ENCODE peak calls at places on chromosomes 7 and 10, in eight cellular contexts. P, T, J, L, Z, R, I and E are unnamed samples.

GRCh38 chr7:351681-352480 is 61.9 kb downstream of the FOXL3 start:
- DNase-seq in P (no peak), T (no peak), J (no peak), L (no peak), Z (no peak), R (no peak), I (no peak), E (no peak)

GRCh38 chr7:44470080-44470479 is 20.4 kb downstream of the NUDCD3 start:
- DNase-seq in P (no peak), T (no peak), J (no peak), L (no peak), Z (no peak), R (no peak), I (peak; percentile 18), E (no peak)

GRCh38 chr7:99928994-99929729 is at the start of gene GJC3:
- DNase-seq in P (peak; percentile 84), T (peak; percentile 80), J (peak; percentile 53), L (peak; percentile 62), Z (no peak), R (no peak), I (peak; percentile 79), E (peak; percentile 71)

GRCh38 chr7:8229927-8230326 is 32.0 kb downstream of the ICA1 start:
- DNase-seq in P (no peak), T (no peak), J (no peak), L (no peak), Z (no peak), R (no peak), I (no peak), E (no peak)

GRCh38 chr10:16728266-16728665 is 89.0 kb downstream of the RSU1 start:
- DNase-seq in P (no peak), T (no peak), J (no peak), L (no peak), Z (no peak), R (no peak), I (no peak), E (no peak)

GRCh38 chr10:96468845-96469244 is 44.9 kb downstream of the TLL2 start:
- DNase-seq in P (no peak), T (no peak), J (no peak), L (no peak), Z (no peak), R (no peak), I (no peak), E (no peak)

GRCh38 chr10:29479081-29479917 is 155.5 kb downstream of the SVIL start:
- DNase-seq in P (no peak), T (no peak), J (no peak), L (no peak), Z (no peak), R (no peak), I (no peak), E (no peak)

GRCh38 chr10:74058071-74058470 is 60.2 kb downstream of the VCL start:
- DNase-seq in P (no peak), T (peak; percentile 48), J (no peak), L (no peak), Z (no peak), R (no peak), I (no peak), E (no peak)

GRCh38 chr10:105875050-105875449 is 1234.0 kb downstream of the SORCS3 start:
- DNase-seq in P (no peak), T (no peak), J (no peak), L (no peak), Z (no peak), R (no peak), I (no peak), E (no peak)

GRCh38 chr10:93039721-93040120 is 20.9 kb upstream of the CYP26C1 start:
- DNase-seq in P (peak; percentile 82), T (no peak), J (no peak), L (no peak), Z (no peak), R (no peak), I (peak; percentile 18), E (no peak)

GRCh38 chr10:21524526-21525366 is 736 bp downstream of the SKIDA1 start:
- DNase-seq in P (peak; percentile 49), T (peak; percentile 75), J (no peak), L (no peak), Z (no peak), R (no peak), I (no peak), E (no peak)

GRCh38 chr10:86108696-86109095 is 257.9 kb downstream of the GRID1 start:
- DNase-seq in P (no peak), T (no peak), J (no peak), L (no peak), Z (no peak), R (no peak), I (no peak), E (no peak)

GRCh38 chr10:132419631-132420468 is 22.9 kb downstream of the PWWP2B start:
- DNase-seq in P (no peak), T (no peak), J (no peak), L (no peak), Z (no peak), R (no peak), I (no peak), E (no peak)

GRCh38 chr10:33521062-33521461 is 186.6 kb upstream of the NRP1 start:
- DNase-seq in P (no peak), T (no peak), J (no peak), L (no peak), Z (no peak), R (no peak), I (no peak), E (no peak)

GRCh38 chr10:8412541-8412940 is 358.1 kb downstream of the GATA3 start:
- DNase-seq in P (no peak), T (no peak), J (no peak), L (no peak), Z (no peak), R (no peak), I (no peak), E (no peak)

GRCh38 chr10:117656385-117657367 is 114.1 kb downstream of the EMX2 start:
- DNase-seq in P (no peak), T (no peak), J (no peak), L (no peak), Z (no peak), R (no peak), I (no peak), E (no peak)

GRCh38 chr7:100130608-100131453 is 4.1 kb downstream of the MBLAC1 start:
- DNase-seq in P (peak; percentile 97), T (peak; percentile 55), J (peak; percentile 90), L (peak; percentile 52), Z (no peak), R (peak; percentile 93), I (peak; percentile 85), E (peak; percentile 89)

GRCh38 chr10:103884681-103885139 is 29.3 kb upstream of the SH3PXD2A start:
- DNase-seq in P (peak; percentile 81), T (peak; percentile 70), J (peak; percentile 30), L (no peak), Z (no peak), R (no peak), I (peak; percentile 54), E (no peak)

GRCh38 chr7:64463636-64464375 is 99.1 kb downstream of the ZNF680 start:
- DNase-seq in P (no peak), T (no peak), J (peak; percentile 10), L (peak; percentile 88), Z (peak; percentile 94), R (peak; percentile 94), I (peak; percentile 65), E (peak; percentile 78)

GRCh38 chr10:133027480-133027879 is 60.2 kb upstream of the ADGRA1 start:
- DNase-seq in P (no peak), T (no peak), J (no peak), L (no peak), Z (no peak), R (no peak), I (no peak), E (no peak)

GRCh38 chr7:30750574-30751256 is 1.2 kb upstream of the INMT start:
- DNase-seq in P (no peak), T (no peak), J (peak; percentile 62), L (no peak), Z (no peak), R (no peak), I (no peak), E (peak; percentile 92)

GRCh38 chr7:116986611-116987565 is 33.6 kb downstream of the ST7 start:
- DNase-seq in P (no peak), T (no peak), J (no peak), L (no peak), Z (no peak), R (no peak), I (no peak), E (no peak)

GRCh38 chr10:21860718-21861117 is 142.8 kb downstream of the DNAJC1 start:
- DNase-seq in P (no peak), T (no peak), J (no peak), L (no peak), Z (no peak), R (no peak), I (no peak), E (no peak)

GRCh38 chr10:31959461-31960173 is 31.0 kb upstream of the ARHGAP12 start:
- DNase-seq in P (no peak), T (no peak), J (no peak), L (no peak), Z (no peak), R (no peak), I (no peak), E (no peak)

GRCh38 chr7:7148799-7149481 is 33.4 kb upstream of the C1GALT1 start:
- DNase-seq in P (no peak), T (no peak), J (no peak), L (peak; percentile 71), Z (no peak), R (no peak), I (peak; percentile 70), E (no peak)

DNA sequence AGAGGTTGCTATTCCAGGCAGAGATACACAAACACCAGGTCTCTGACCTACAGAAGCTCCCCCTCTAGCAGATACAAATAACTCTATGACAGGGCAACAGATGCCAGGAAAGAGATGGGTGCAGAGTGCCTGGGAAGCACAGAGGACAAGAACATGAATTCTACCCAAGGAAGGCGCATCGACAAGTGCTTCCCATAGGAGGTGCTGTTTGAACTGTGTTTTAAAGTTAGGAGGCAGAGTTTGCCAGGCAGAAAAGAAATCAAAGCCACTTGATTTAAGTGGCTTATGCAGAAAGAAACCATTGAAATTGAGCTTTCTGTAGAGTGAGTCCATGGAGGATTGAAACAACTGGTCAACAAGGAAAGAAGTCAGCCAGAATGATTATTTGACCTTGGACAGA is 35.3 kb upstream of the EGR2 start:
- DNase-seq in P (peak; percentile 78), T (no peak), J (peak; percentile 10), L (no peak), Z (no peak), R (no peak), I (no peak), E (no peak)
- TF ChIP-seq CTCF in P (peak; percentile 81), T (no peak), J (no peak), L (no peak), Z (no peak), R (no peak), I (peak; percentile 50), E (no peak)

GRCh38 chr10:71736570-71737355 is 17.2 kb upstream of the C10orf105 start:
- DNase-seq in P (no peak), T (peak; percentile 15), J (peak; percentile 53), L (peak; percentile 61), Z (no peak), R (no peak), I (no peak), E (no peak)
- H3K4me1 ChIP-seq in P (no peaks in the 10 kb centered on the region), T (no peaks in the 10 kb centered on the region), J (peaks cover 18% of the 10 kb centered on the region), L (no peaks in the 10 kb centered on the region), Z (peaks cover 53% of the 10 kb centered on the region), R (peaks cover 41% of the 10 kb centered on the region), I (no peaks in the 10 kb centered on the region), E (peaks cover 11% of the 10 kb centered on the region)

GRCh38 chr7:2760098-2760889 is 72.3 kb downstream of the AMZ1 start:
- DNase-seq in P (peak; percentile 86), T (peak; percentile 37), J (peak; percentile 88), L (no peak), Z (no peak), R (no peak), I (peak; percentile 39), E (peak; percentile 79)
- TF ChIP-seq POLR2AphosphoS5 in P (no peak), T (no peak), J (no peak), L (no peak), Z (no peak), R (no peak), I (no peak), E (no peak)

GRCh38 chr7:106064836-106065559 is 47.1 kb downstream of the SYPL1 start:
- DNase-seq in P (no peak), T (peak; percentile 88), J (peak; percentile 79), L (peak; percentile 92), Z (peak; percentile 91), R (peak; percentile 94), I (peak; percentile 50), E (peak; percentile 97)
- TF ChIP-seq CTCF in P (no peak), T (no peak), J (no peak), L (no peak), Z (no peak), R (peak; percentile 12), I (peak; percentile 13), E (no peak)